ENCODE peak calls at places on chromosomes 7 and 10, in eight cellular contexts. F, E, A, L, C, W, X and Z are unnamed samples.

GRCh38 chr10:110646417-110647135 is 2.4 kb downstream of the RBM20 start:
- DNase-seq in F (no peak), E (no peak), A (no peak), L (no peak), C (no peak), W (no peak), X (no peak), Z (no peak)

GRCh38 chr10:13346280-13346819 is 1.7 kb downstream of the SEPHS1 start:
- DNase-seq in F (peak; percentile 78), E (peak; percentile 34), A (peak; percentile 61), L (no peak), C (no peak), W (peak; percentile 47), X (peak; percentile 73), Z (no peak)

GRCh38 chr10:126705951-126706565 is 35.6 kb upstream of the C10orf90 start:
- DNase-seq in F (no peak), E (peak; percentile 78), A (no peak), L (no peak), C (no peak), W (no peak), X (no peak), Z (no peak)

GRCh38 chr10:68105820-68106219 is 3.5 kb upstream of the MYPN start:
- DNase-seq in F (peak; percentile 48), E (no peak), A (peak; percentile 53), L (no peak), C (peak; percentile 6), W (peak; percentile 58), X (no peak), Z (no peak)

GRCh38 chr10:89633484-89633883 is 11.6 kb downstream of the PANK1 start:
- DNase-seq in F (peak; percentile 85), E (no peak), A (peak; percentile 82), L (no peak), C (no peak), W (peak; percentile 81), X (no peak), Z (no peak)

GRCh38 chr10:3825244-3825643 is 40.2 kb upstream of the KLF6 start:
- DNase-seq in F (peak; percentile 97), E (no peak), A (peak; percentile 36), L (no peak), C (no peak), W (peak; percentile 84), X (no peak), Z (peak; percentile 67)

GRCh38 chr10:60042262-60042661 is 135.9 kb upstream of the CCDC6 start:
- DNase-seq in F (no peak), E (no peak), A (no peak), L (no peak), C (no peak), W (no peak), X (no peak), Z (no peak)

GRCh38 chr10:128047991-128048826 is 78.0 kb downstream of the MKI67 start:
- DNase-seq in F (peak; percentile 53), E (peak; percentile 42), A (peak; percentile 28), L (no peak), C (peak; percentile 59), W (peak; percentile 57), X (no peak), Z (no peak)

GRCh38 chr10:93541402-93542357 is 24.8 kb upstream of the FFAR4 start:
- DNase-seq in F (peak; percentile 40), E (peak; percentile 46), A (peak; percentile 29), L (peak; percentile 39), C (peak; percentile 17), W (no peak), X (no peak), Z (no peak)

GRCh38 chr10:11776080-11776479 is 33.9 kb downstream of the ECHDC3 start:
- DNase-seq in F (no peak), E (no peak), A (no peak), L (no peak), C (no peak), W (peak; percentile 7), X (no peak), Z (no peak)

GRCh38 chr10:127612-128432 is 7.4 kb upstream of the ZMYND11 start:
- DNase-seq in F (no peak), E (no peak), A (no peak), L (no peak), C (peak; percentile 66), W (no peak), X (no peak), Z (no peak)

GRCh38 chr7:154304231-154304630 is 252.0 kb downstream of the DPP6 start:
- DNase-seq in F (no peak), E (no peak), A (no peak), L (no peak), C (no peak), W (no peak), X (no peak), Z (no peak)

GRCh38 chr10:22442468-22442867 is 97.2 kb downstream of the SPAG6 start:
- DNase-seq in F (no peak), E (no peak), A (no peak), L (no peak), C (no peak), W (no peak), X (no peak), Z (no peak)

GRCh38 chr10:22445460-22445859 is 100.2 kb downstream of the SPAG6 start:
- DNase-seq in F (no peak), E (no peak), A (no peak), L (no peak), C (no peak), W (no peak), X (no peak), Z (no peak)

GRCh38 chr10:22442063-22442462 is 96.8 kb downstream of the SPAG6 start:
- DNase-seq in F (no peak), E (no peak), A (no peak), L (no peak), C (no peak), W (no peak), X (no peak), Z (no peak)

GRCh38 chr10:22444219-22444788 is 99.0 kb downstream of the SPAG6 start:
- DNase-seq in F (no peak), E (no peak), A (no peak), L (no peak), C (no peak), W (no peak), X (no peak), Z (no peak)

DNA sequence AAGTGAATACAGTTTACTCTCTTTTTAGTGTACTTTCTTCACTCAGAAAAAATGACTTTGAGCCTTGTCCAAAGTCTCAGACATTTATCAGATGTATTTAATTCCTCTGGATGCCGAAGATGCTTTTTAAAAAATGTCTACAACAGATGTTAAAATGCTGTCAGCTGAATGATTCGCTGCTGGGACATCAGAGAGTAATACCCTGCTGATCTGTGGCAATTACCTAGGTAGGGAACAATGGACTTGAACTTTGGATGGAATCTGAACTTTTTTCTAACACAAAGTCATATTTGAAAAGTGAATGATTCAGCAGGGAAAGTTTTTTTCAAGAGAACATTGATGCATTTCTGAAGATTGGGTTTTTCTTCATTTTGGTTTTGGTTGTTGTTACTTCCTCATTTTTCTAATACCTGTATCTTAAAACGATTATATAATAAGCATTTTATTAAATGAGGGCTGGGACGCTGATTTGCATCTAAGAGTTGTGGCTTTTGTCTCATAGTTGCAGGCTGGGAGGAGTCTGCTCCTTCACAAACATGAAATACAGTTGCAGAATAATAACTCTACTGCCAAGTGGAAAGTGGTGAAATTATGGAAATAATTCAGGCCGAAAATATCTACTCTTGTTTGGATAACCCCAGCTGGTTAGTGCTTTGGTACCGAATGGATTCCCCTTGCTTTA is 98.0 kb downstream of the SPAG6 start:
- DNase-seq in F (no peak), E (no peak), A (no peak), L (no peak), C (peak; percentile 36), W (no peak), X (no peak), Z (no peak)
- H3K4me3 ChIP-seq in F (no peak overlapping the region), E (no peak overlapping the region), A (no peak overlapping the region), L (no peak overlapping the region), C (no peak overlapping the region), W (no peak overlapping the region), X (no peak overlapping the region), Z (no peak overlapping the region)

GRCh38 chr7:93175219-93175618 is 27.0 kb upstream of the SAMD9L start:
- DNase-seq in F (no peak), E (no peak), A (no peak), L (no peak), C (no peak), W (no peak), X (no peak), Z (no peak)
- TF ChIP-seq CTCF in F (no peak), E (no peak), A (no peak), L (no peak), C (no peak), W (no peak), X (no peak), Z (no peak)

GRCh38 chr10:34148258-34148657 is 666.8 kb downstream of the PARD3 start:
- DNase-seq in F (no peak), E (no peak), A (no peak), L (no peak), C (no peak), W (no peak), X (no peak), Z (no peak)

GRCh38 chr10:34143466-34143865 is 671.6 kb downstream of the PARD3 start:
- DNase-seq in F (no peak), E (no peak), A (no peak), L (no peak), C (no peak), W (no peak), X (no peak), Z (no peak)

GRCh38 chr10:34150103-34150502 is 665.0 kb downstream of the PARD3 start:
- DNase-seq in F (no peak), E (no peak), A (no peak), L (no peak), C (no peak), W (no peak), X (no peak), Z (no peak)

GRCh38 chr10:34147641-34148040 is 667.5 kb downstream of the PARD3 start:
- DNase-seq in F (no peak), E (no peak), A (no peak), L (no peak), C (no peak), W (no peak), X (no peak), Z (no peak)

GRCh38 chr10:34145751-34146150 is 669.3 kb downstream of the PARD3 start:
- DNase-seq in F (peak; percentile 48), E (no peak), A (peak; percentile 37), L (no peak), C (no peak), W (peak; percentile 60), X (no peak), Z (peak; percentile 25)
- H3K4me3 ChIP-seq in F (no peak overlapping the region), E (no peak overlapping the region), A (no peak overlapping the region), L (no peak overlapping the region), C (no peak overlapping the region), W (no peak overlapping the region), X (no peak overlapping the region), Z (no peak overlapping the region)

DNA sequence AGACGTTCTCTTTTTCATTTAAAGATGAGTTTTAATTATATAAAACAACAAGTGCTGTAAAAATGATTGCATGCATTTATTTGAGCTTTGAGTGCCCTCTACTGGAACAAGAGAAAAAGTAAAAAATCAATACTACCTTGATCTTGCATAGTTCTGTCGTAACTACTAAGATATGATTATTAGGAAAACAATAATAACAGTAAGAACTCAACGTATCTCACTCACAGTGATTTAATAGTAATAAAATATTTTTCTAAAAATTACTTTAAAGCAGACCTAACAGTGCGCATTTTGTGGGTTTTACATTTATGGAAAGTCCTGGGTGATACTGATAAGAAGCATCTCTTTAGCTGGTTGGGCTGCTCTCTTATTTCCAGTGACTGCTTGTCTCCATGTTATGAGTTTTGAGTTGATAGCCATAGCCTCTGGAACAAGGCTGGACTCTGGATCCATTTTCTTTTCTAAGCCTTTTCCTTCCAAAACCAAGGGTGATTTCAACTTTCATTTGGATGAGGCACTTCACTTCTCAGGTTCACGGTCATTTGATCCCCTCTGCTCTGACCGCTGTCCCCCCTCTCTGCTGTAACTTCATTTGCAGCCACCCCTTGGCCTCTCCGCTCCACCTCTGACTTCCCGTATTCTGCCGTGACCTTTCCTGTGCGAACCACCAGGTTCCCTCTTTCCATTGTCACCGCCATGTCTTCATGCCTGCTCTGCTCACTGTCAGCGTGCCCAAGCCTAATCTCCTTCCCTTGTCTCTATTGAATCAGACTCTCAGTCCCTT is 29.6 kb upstream of the INHBA start:
- DNase-seq in F (no peak), E (no peak), A (peak; percentile 29), L (no peak), C (no peak), W (no peak), X (no peak), Z (no peak)
- TF ChIP-seq CTCF in F (peak; percentile 35), E (peak; percentile 57), A (peak; percentile 32), L (no peak), C (peak; percentile 3), W (peak; percentile 28), X (peak; percentile 42), Z (peak; percentile 40)